ENCODE peak calls at places on chromosomes 7 and 10, in eight cellular contexts. O is NCI-H1694, H is foreskin fibroblast, E is cardiac muscle cell, A is ACHN, D is HEK293T, W is GM18507, B is HepG2. T is an unnamed sample.

GRCh38 chr7:65239707-65240352 is 133.8 kb upstream of the ZNF92 start:
- DNase-seq in O (no peak), H (no peak), E (peak), A (peak), D (peak), W (no peak), B (peak), T (peak)

GRCh38 chr10:70598857-70599295 is 3.7 kb downstream of the PRF1 start:
- DNase-seq in O (no peak), H (no peak), E (no peak), A (no peak), D (no peak), W (no peak), B (no peak), T (no peak)

GRCh38 chr7:92149736-92150239 is 15.5 kb upstream of the CYP51A1 start:
- DNase-seq in O (no peak), H (no peak), E (no peak), A (no peak), D (no peak), W (no peak), B (no peak), T (no peak)

GRCh38 chr10:22805304-22805703 is 90.9 kb upstream of the PIP4K2A start:
- DNase-seq in O (peak), H (peak), E (peak), A (peak), D (no peak), W (no peak), B (peak), T (no peak)

GRCh38 chr10:124740374-124741280 is 3.6 kb downstream of the FAM53B start:
- DNase-seq in O (no peak), H (peak), E (peak), A (no peak), D (no peak), W (no peak), B (peak), T (peak)

GRCh38 chr7:11315687-11316258 is 342.1 kb downstream of the PHF14 start:
- DNase-seq in O (no peak), H (no peak), E (no peak), A (no peak), D (no peak), W (no peak), B (no peak), T (no peak)

GRCh38 chr7:139897422-139898085 is 68.5 kb downstream of the TBXAS1 start:
- DNase-seq in O (no peak), H (no peak), E (no peak), A (no peak), D (no peak), W (no peak), B (no peak), T (no peak)

GRCh38 chr7:98341106-98341505 is 59.6 kb downstream of the BRI3 start:
- DNase-seq in O (no peak), H (peak), E (no peak), A (no peak), D (no peak), W (no peak), B (no peak), T (no peak)

GRCh38 chr7:37916673-37917660 is at the start of gene SFRP4:
- DNase-seq in O (peak), H (peak), E (peak), A (peak), D (peak), W (no peak), B (peak), T (peak)

GRCh38 chr7:155467846-155468821 is 10.2 kb downstream of the EN2 start:
- DNase-seq in O (no peak), H (peak), E (no peak), A (peak), D (no peak), W (no peak), B (no peak), T (peak)

GRCh38 chr10:102435529-102436233 is 3.3 kb upstream of the CUEDC2 start:
- DNase-seq in O (no peak), H (peak), E (peak), A (no peak), D (no peak), W (no peak), B (no peak), T (no peak)

T was measured in retina.